ENCODE peak calls at places on chromosomes 2 and 18, in six cellular contexts. Y, F, R, B, I and N are unnamed samples.
A peak's percentile ranks its signal among the peaks of the same experiment; 100 is the strongest.

GRCh38 chr2:86243272-86243671 is 44.0 kb downstream of the MRPL35 start:
- DNase-seq in Y (no peak), I (no peak), R (no peak), B (no peak), F (no peak), N (no peak)

GRCh38 chr2:237557633-237558015 is 8.8 kb upstream of the PRLH start:
- DNase-seq in F (no peak), B (no peak), R (no peak), I (no peak), Y (no peak), N (no peak)

GRCh38 chr2:50820176-50820575 is 211.8 kb downstream of the NRXN1 start:
- DNase-seq in I (no peak), B (no peak), Y (no peak), F (no peak), R (no peak), N (no peak)

GRCh38 chr2:129709030-129709955 is 270.2 kb upstream of the RAB6C start:
- DNase-seq in I (no peak), B (no peak), Y (no peak), R (no peak), F (no peak), N (no peak)

GRCh38 chr18:35027206-35027605 is 14.0 kb upstream of the MAPRE2 start:
- DNase-seq in R (no peak), I (peak; percentile 27), B (no peak), F (no peak), Y (no peak), N (no peak)

GRCh38 chr2:174682578-174683391 is 81.5 kb downstream of the CHRNA1 start:
- DNase-seq in R (peak; percentile 76), F (peak; percentile 55), Y (peak; percentile 59), B (peak; percentile 58), I (peak; percentile 67), N (peak; percentile 70)

GRCh38 chr2:197435598-197436435 is 989 bp upstream of the SF3B1 start:
- DNase-seq in F (no peak), Y (no peak), R (no peak), I (no peak), B (no peak), N (no peak)

GRCh38 chr2:212766921-212767320 is 228.3 kb upstream of the ERBB4 start:
- DNase-seq in F (no peak), B (no peak), R (no peak), Y (no peak), I (no peak), N (no peak)

GRCh38 chr2:72141881-72142742 is 5.5 kb downstream of the CYP26B1 start:
- DNase-seq in F (no peak), Y (no peak), R (no peak), I (no peak), B (no peak), N (no peak)

GRCh38 chr2:72144746-72145657 is 2.7 kb downstream of the CYP26B1 start:
- DNase-seq in I (no peak), Y (no peak), B (peak; percentile 65), R (peak; percentile 72), F (peak; percentile 14), N (no peak)

GRCh38 chr2:72144412-72144745 is 3.3 kb downstream of the CYP26B1 start:
- DNase-seq in I (no peak), B (no peak), Y (no peak), R (peak; percentile 49), F (no peak), N (no peak)

GRCh38 chr2:72142743-72143440 is 4.8 kb downstream of the CYP26B1 start:
- DNase-seq in I (no peak), B (peak; percentile 74), F (peak; percentile 28), R (peak; percentile 79), Y (peak; percentile 13), N (peak; percentile 61)

DNA sequence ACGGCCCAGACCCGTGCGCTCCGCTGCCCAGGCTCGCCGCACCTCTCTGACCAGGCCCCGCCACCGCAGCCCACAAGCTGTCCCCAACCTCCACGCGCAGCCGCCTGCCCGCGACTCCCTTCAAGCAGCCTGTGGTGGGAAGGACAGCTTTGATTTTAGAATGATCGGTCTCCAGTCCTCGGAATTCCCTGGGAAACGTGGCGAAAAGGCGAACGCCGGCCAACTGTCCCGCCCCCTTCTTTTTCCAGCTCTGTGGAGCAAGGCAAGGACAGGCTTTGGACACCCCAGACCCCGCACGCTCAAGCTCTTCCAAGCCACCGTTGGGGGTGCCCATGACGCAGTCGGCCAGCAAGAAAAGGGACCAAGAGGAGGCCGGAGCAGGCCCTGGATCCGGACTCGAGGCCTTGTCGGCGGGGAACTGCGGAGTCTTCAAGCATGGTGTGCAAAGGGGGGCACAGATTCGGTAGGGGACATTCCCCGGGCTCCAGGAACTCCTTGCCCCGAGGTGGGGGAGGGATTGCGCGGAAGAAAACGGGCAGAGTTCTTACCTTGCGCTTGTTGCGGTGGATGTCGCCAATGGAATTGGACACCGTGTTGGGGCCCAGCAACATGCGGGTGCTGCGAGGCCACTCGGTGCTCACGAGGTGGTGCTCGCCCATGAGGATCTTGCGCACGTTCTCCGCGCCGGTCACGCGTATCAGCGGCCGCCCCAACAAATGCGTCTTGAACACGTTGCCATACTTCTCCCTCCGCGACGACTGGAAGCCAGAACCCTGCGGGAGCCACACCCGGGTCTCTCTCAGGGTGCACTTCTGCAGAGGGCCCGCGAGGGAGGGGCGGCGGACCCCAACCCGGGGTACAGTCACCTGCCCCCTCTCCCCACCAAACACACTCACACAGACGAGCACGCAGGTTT is 4.0 kb downstream of the CYP26B1 start:
- DNase-seq in R (peak; percentile 37), B (no peak), I (no peak), F (peak; percentile 11), Y (no peak), N (peak; percentile 15)
- H3K4me3 ChIP-seq in R (peak overlapping the region; percentile 51), B (peak overlapping the region; percentile 15), I (no peak overlapping the region), F (no peak overlapping the region), Y (no peak overlapping the region), N (no peak overlapping the region)

GRCh38 chr2:10086950-10087349 is 6.7 kb upstream of the CYS1 start:
- DNase-seq in F (no peak), I (no peak), Y (peak; percentile 19), B (no peak), R (no peak), N (no peak)

GRCh38 chr2:10094271-10094814 is 14.1 kb upstream of the CYS1 start:
- DNase-seq in B (no peak), I (no peak), R (no peak), F (no peak), Y (no peak), N (no peak)

GRCh38 chr2:10087360-10087759 is 7.1 kb upstream of the CYS1 start:
- DNase-seq in F (no peak), I (no peak), R (no peak), B (no peak), Y (no peak), N (no peak)

GRCh38 chr2:10089565-10090183 is 9.5 kb upstream of the CYS1 start:
- DNase-seq in F (no peak), I (no peak), R (no peak), Y (no peak), B (no peak), N (no peak)

DNA sequence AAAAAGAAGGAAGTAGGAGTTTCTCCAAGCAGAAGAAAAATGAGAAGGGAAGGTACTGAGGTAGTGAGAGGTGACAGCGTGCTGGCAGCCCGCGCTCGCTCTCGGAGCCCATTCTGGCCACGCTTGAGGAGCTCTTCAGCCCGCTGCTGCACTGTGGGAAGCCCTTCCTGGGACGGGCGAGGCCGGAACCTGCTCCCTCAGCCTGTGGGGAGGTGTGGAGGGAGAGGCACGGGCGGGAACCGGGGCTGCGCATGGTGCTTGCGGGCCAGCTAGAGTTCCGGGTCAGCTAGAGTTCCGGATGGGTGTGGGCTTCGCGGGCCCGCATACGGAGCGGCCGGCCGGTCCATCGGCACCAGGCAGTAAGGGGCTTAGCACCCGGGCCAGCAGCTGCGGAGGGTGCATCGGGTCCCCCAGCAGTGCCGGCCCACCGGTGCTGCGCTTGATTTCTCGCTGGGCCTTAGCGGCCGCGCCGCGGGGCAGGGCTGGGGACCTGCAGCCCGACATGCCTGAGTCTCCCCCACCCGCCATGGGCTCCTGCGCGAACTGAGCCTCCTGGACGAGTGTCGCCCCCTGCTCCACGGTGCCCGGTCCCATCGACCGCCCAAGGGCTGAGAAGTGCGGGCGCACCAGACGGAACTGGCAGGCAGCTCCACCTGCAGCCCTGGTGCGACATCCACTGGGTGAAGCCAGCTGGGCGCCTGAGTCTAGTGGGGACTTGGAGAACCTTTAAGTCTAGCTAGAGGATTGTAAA is 11.1 kb upstream of the CYS1 start:
- DNase-seq in B (peak; percentile 58), Y (no peak), R (no peak), F (no peak), I (peak; percentile 35), N (no peak)
- H3K4me3 ChIP-seq in B (peak overlapping the region; percentile 2), Y (no peak overlapping the region), R (no peak overlapping the region), F (no peak overlapping the region), I (peak overlapping the region; percentile 45), N (no peak overlapping the region)

GRCh38 chr2:222289280-222290250 is 9.2 kb downstream of the PAX3 start:
- DNase-seq in Y (no peak), I (no peak), B (no peak), F (no peak), R (no peak), N (no peak)
- H3K4me3 ChIP-seq in Y (no peak overlapping the region), I (no peak overlapping the region), B (no peak overlapping the region), F (no peak overlapping the region), R (no peak overlapping the region), N (no peak overlapping the region)

GRCh38 chr2:20350105-20350712 is 435 bp downstream of the PUM2 start:
- DNase-seq in B (peak; percentile 59), I (peak; percentile 49), Y (no peak), F (peak; percentile 60), R (peak; percentile 67), N (peak; percentile 63)

GRCh38 chr2:20353597-20353996 is 3.0 kb upstream of the PUM2 start:
- DNase-seq in F (no peak), B (peak; percentile 31), I (no peak), Y (no peak), R (peak; percentile 6), N (no peak)

GRCh38 chr2:20351555-20352229 is 1.0 kb upstream of the PUM2 start:
- DNase-seq in F (no peak), Y (no peak), R (peak; percentile 6), B (peak; percentile 53), I (no peak), N (no peak)

GRCh38 chr2:20350753-20351554 is at the start of gene PUM2:
- DNase-seq in R (peak; percentile 96), B (peak; percentile 94), I (peak; percentile 92), Y (peak; percentile 94), F (peak; percentile 98), N (peak; percentile 94)

GRCh38 chr2:20352230-20353216 is 1.9 kb upstream of the PUM2 start:
- DNase-seq in I (no peak), F (no peak), R (peak; percentile 62), B (no peak), Y (no peak), N (no peak)
- H3K4me3 ChIP-seq in I (no peak overlapping the region), F (no peak overlapping the region), R (no peak overlapping the region), B (no peak overlapping the region), Y (no peak overlapping the region), N (no peak overlapping the region)

GRCh38 chr2:240375024-240375645 is 60.3 kb upstream of the GPC1 start:
- DNase-seq in I (no peak), F (no peak), B (no peak), Y (no peak), R (no peak), N (no peak)

GRCh38 chr2:240376739-240377138 is 58.7 kb upstream of the GPC1 start:
- DNase-seq in I (no peak), Y (no peak), F (no peak), B (no peak), R (no peak), N (no peak)

GRCh38 chr2:240374085-240374907 is 61.2 kb upstream of the GPC1 start:
- DNase-seq in R (peak; percentile 12), F (no peak), I (no peak), B (peak; percentile 43), Y (peak; percentile 93), N (peak; percentile 95)

GRCh38 chr2:240379089-240379636 is 56.3 kb upstream of the GPC1 start:
- DNase-seq in I (no peak), F (no peak), R (no peak), B (no peak), Y (no peak), N (peak; percentile 58)

GRCh38 chr2:240377366-240377765 is 58.1 kb upstream of the GPC1 start:
- DNase-seq in R (no peak), Y (no peak), F (no peak), B (no peak), I (no peak), N (no peak)
- H3K4me3 ChIP-seq in R (no peak overlapping the region), Y (no peak overlapping the region), F (no peak overlapping the region), B (no peak overlapping the region), I (no peak overlapping the region), N (no peak overlapping the region)